ENCODE peak calls at places on chromosomes 13 and 19, in seven cellular contexts. D, H, A, X, J, K and V are unnamed samples.

GRCh38 chr19:45462174-45462573 is 5.6 kb upstream of the FOSB start:
- DNase-seq in D (no peak), A (no peak), X (no peak), H (no peak), J (no peak), K (no peak), V (no peak)

GRCh38 chr19:32861596-32861995 is 8.0 kb downstream of the SLC7A9 start:
- DNase-seq in A (no peak), D (no peak), J (no peak), H (no peak), K (no peak), X (no peak), V (no peak)

GRCh38 chr19:54189668-54190502 is 505 bp upstream of the MBOAT7 start:
- DNase-seq in K (peak), A (peak), X (peak), D (peak), H (peak), J (peak), V (peak)

GRCh38 chr19:10565028-10565566 is 713 bp downstream of the KRI1 start:
- DNase-seq in A (no peak), J (peak), D (peak), X (peak), H (peak), K (peak), V (no peak)

GRCh38 chr13:52845334-52845761 is 3.1 kb downstream of the PCDH8 start:
- DNase-seq in H (peak), A (no peak), D (no peak), X (peak), K (no peak), J (no peak), V (no peak)

GRCh38 chr13:113923376-113924063 is 50.4 kb downstream of the C13orf46 start:
- DNase-seq in H (no peak), X (peak), K (no peak), D (no peak), J (no peak), A (no peak), V (no peak)

GRCh38 chr19:1116726-1117581 is 13.2 kb downstream of the GPX4 start:
- DNase-seq in K (no peak), D (no peak), X (peak), H (no peak), A (no peak), J (no peak), V (no peak)

GRCh38 chr19:46202872-46203860 is 26.4 kb upstream of the IGFL1 start:
- DNase-seq in X (no peak), J (no peak), A (no peak), K (no peak), D (no peak), H (no peak), V (no peak)

GRCh38 chr19:55333870-55334269 is 5.8 kb upstream of the KMT5C start:
- DNase-seq in H (no peak), K (no peak), J (no peak), D (no peak), A (no peak), X (no peak), V (no peak)

GRCh38 chr19:35066691-35067563 is 25.4 kb downstream of the HPN start:
- DNase-seq in H (peak), J (peak), A (peak), D (peak), K (peak), X (peak), V (peak)

GRCh38 chr19:10744848-10745293 is 27.0 kb downstream of the DNM2 start:
- DNase-seq in J (no peak), D (no peak), K (no peak), H (no peak), A (no peak), X (no peak), V (no peak)

GRCh38 chr19:40933025-40933424 is 51.0 kb upstream of the CYP2A7 start:
- DNase-seq in A (no peak), D (no peak), K (no peak), J (no peak), X (peak), H (no peak), V (no peak)

GRCh38 chr13:57644106-57644505 is 12.6 kb downstream of the PCDH17 start:
- DNase-seq in K (no peak), D (no peak), H (no peak), J (no peak), X (no peak), A (no peak), V (no peak)

GRCh38 chr13:101150998-101151397 is 265.3 kb downstream of the NALCN start:
- DNase-seq in A (no peak), H (no peak), K (peak), J (no peak), D (peak), X (no peak), V (no peak)

GRCh38 chr19:4130635-4131438 is 6.9 kb upstream of the MAP2K2 start:
- DNase-seq in K (peak), X (no peak), A (no peak), H (no peak), J (no peak), D (peak), V (no peak)

GRCh38 chr19:49473868-49474544 is at the start of gene FLT3LG:
- DNase-seq in X (peak), J (peak), H (peak), A (peak), K (peak), D (peak), V (peak)

GRCh38 chr19:49382639-49383038 is 5.4 kb upstream of the KASH5 start:
- DNase-seq in D (no peak), K (no peak), H (no peak), A (no peak), X (no peak), J (no peak), V (no peak)

GRCh38 chr19:5956323-5956722 is 21.6 kb downstream of the RANBP3 start:
- DNase-seq in K (no peak), J (no peak), X (no peak), A (no peak), H (no peak), D (no peak), V (no peak)

GRCh38 chr13:30334663-30335386 is 27.5 kb upstream of the KATNAL1 start:
- DNase-seq in K (no peak), X (peak), A (no peak), J (no peak), H (peak), D (peak), V (peak)

GRCh38 chr13:91242652-91243051 is 104.8 kb upstream of the MIR17HG start:
- DNase-seq in D (peak), H (no peak), A (no peak), X (no peak), J (no peak), K (peak), V (no peak)

GRCh38 chr19:4580021-4580901 is 20.8 kb upstream of the SEMA6B start:
- DNase-seq in X (peak), J (no peak), H (no peak), A (no peak), K (no peak), D (no peak), V (no peak)

GRCh38 chr19:55312621-55313117 is 12.5 kb downstream of the TMEM150B start:
- DNase-seq in J (no peak), D (no peak), K (no peak), H (no peak), X (no peak), A (no peak), V (no peak)

GRCh38 chr19:42113641-42114348 is 18.5 kb downstream of the POU2F2 start:
- DNase-seq in D (peak), H (no peak), J (no peak), X (no peak), A (no peak), K (peak), V (no peak)

GRCh38 chr13:40662866-40663265 is 3.6 kb downstream of the FOXO1 start:
- DNase-seq in K (no peak), H (peak), D (no peak), J (no peak), X (no peak), A (no peak), V (no peak)

GRCh38 chr13:113410472-113411201 is 42.7 kb downstream of the ADPRHL1 start:
- DNase-seq in X (no peak), J (no peak), K (peak), D (peak), H (no peak), A (no peak), V (peak)

GRCh38 chr19:41223431-41224234 is 4.6 kb downstream of the AXL start:
- DNase-seq in A (no peak), K (peak), D (peak), X (peak), J (no peak), H (no peak), V (no peak)

GRCh38 chr19:38911388-38912004 is 490 bp downstream of the CCER2 start:
- DNase-seq in H (no peak), A (no peak), J (no peak), D (no peak), X (no peak), K (no peak), V (no peak)

GRCh38 chr13:73038064-73038463 is 20.7 kb upstream of the KLF5 start:
- DNase-seq in H (no peak), A (no peak), X (no peak), K (no peak), D (no peak), J (no peak), V (no peak)

GRCh38 chr19:4456843-4457653 is 546 bp downstream of the UBXN6 start:
- DNase-seq in A (peak), X (peak), K (peak), H (no peak), J (peak), D (peak), V (no peak)